ENCODE peak calls at places on chromosome 1, in five cellular contexts. A, O, T, L and K are unnamed samples.

GRCh38 chr1:169348356-169349036 is 19.1 kb downstream of the NME7 start:
- DNase-seq in A (no peak), O (no peak), T (no peak), L (no peak), K (no peak)

GRCh38 chr1:6861075-6861724 is 75.9 kb downstream of the CAMTA1 start:
- DNase-seq in A (no peak), O (no peak), T (no peak), L (no peak), K (no peak)

GRCh38 chr1:205493241-205494085 is 11.0 kb upstream of the CDK18 start:
- DNase-seq in A (no peak), O (no peak), T (no peak), L (no peak), K (no peak)

GRCh38 chr1:42720868-42721267 is 19.2 kb downstream of the CLDN19 start:
- DNase-seq in A (no peak), O (no peak), T (no peak), L (no peak), K (no peak)

GRCh38 chr1:30912203-30912602 is 3.6 kb upstream of the SDC3 start:
- DNase-seq in A (peak; percentile 39), O (no peak), T (no peak), L (no peak), K (no peak)

GRCh38 chr1:113876181-113876580 is 4.7 kb upstream of the PTPN22 start:
- DNase-seq in A (no peak), O (no peak), T (no peak), L (no peak), K (no peak)

GRCh38 chr1:21143138-21143537 is 33.6 kb downstream of the EIF4G3 start:
- DNase-seq in A (no peak), O (no peak), T (no peak), L (no peak), K (no peak)

GRCh38 chr1:118479351-118479750 is 294.3 kb upstream of the SPAG17 start:
- DNase-seq in A (no peak), O (no peak), T (no peak), L (no peak), K (no peak)

GRCh38 chr1:113042336-113043143 is 30.5 kb upstream of the LRIG2 start:
- DNase-seq in A (peak; percentile 74), O (no peak), T (peak; percentile 81), L (no peak), K (peak; percentile 75)

GRCh38 chr1:231041705-231042261 is 1.7 kb upstream of the FAM89A start:
- DNase-seq in A (no peak), O (no peak), T (no peak), L (no peak), K (no peak)

GRCh38 chr1:77513839-77514763 is 168.4 kb downstream of the ZZZ3 start:
- DNase-seq in A (no peak), O (no peak), T (no peak), L (no peak), K (no peak)

GRCh38 chr1:165910764-165911421 is 83.5 kb downstream of the UCK2 start:
- DNase-seq in A (peak; percentile 83), O (no peak), T (peak; percentile 86), L (no peak), K (no peak)

GRCh38 chr1:204080163-204080903 is 7.4 kb downstream of the SOX13 start:
- DNase-seq in A (peak; percentile 81), O (no peak), T (peak; percentile 85), L (peak; percentile 71), K (no peak)

GRCh38 chr1:74513901-74514300 is 1.5 kb upstream of the LRRC53 start:
- DNase-seq in A (no peak), O (no peak), T (no peak), L (no peak), K (no peak)

GRCh38 chr1:211625040-211625439 is 46.1 kb upstream of the SLC30A1 start:
- DNase-seq in A (no peak), O (no peak), T (no peak), L (no peak), K (no peak)

GRCh38 chr1:155093938-155094621 is 15.4 kb downstream of the EFNA3 start:
- DNase-seq in A (no peak), O (no peak), T (no peak), L (peak; percentile 59), K (no peak)

GRCh38 chr1:41754540-41754939 is 164.2 kb downstream of the HIVEP3 start:
- DNase-seq in A (no peak), O (no peak), T (no peak), L (no peak), K (no peak)